ENCODE peak calls at places on chromosomes 11 and 22, in six cellular contexts. X, W, H, B, A and V are unnamed samples.
A peak's percentile ranks its signal among the peaks of the same experiment; 100 is the strongest.

GRCh38 chr11:11078344-11078743 is 220.5 kb upstream of the ZBED5 start:
- DNase-seq in X (no peak), W (peak; percentile 17), H (no peak), B (no peak), A (no peak), V (no peak)

GRCh38 chr11:61967924-61968757 is 707 bp upstream of the FTH1 start:
- DNase-seq in B (no peak), A (peak; percentile 63), H (peak; percentile 32), X (no peak), W (peak; percentile 45), V (no peak)

GRCh38 chr11:65803797-65804492 is 17.1 kb downstream of the OVOL1 start:
- DNase-seq in W (no peak), A (no peak), H (no peak), X (no peak), B (no peak), V (no peak)

GRCh38 chr11:14904745-14905103 is 12.7 kb upstream of the CYP2R1 start:
- DNase-seq in X (no peak), B (peak; percentile 58), H (peak; percentile 91), A (peak; percentile 89), W (peak; percentile 65), V (peak; percentile 90)

GRCh38 chr11:21771097-21771496 is 421.8 kb upstream of the ANO5 start:
- DNase-seq in W (no peak), X (no peak), B (no peak), A (no peak), H (no peak), V (no peak)

GRCh38 chr11:111059726-111060125 is 185.8 kb upstream of the POU2AF2 start:
- DNase-seq in A (no peak), X (no peak), W (peak; percentile 72), B (no peak), H (no peak), V (no peak)

GRCh38 chr11:125183641-125184040 is 19.1 kb downstream of the PKNOX2 start:
- DNase-seq in W (no peak), A (no peak), H (no peak), X (no peak), B (no peak), V (no peak)

GRCh38 chr22:49975543-49976389 is 15.2 kb downstream of the PIM3 start:
- DNase-seq in H (peak; percentile 42), X (no peak), A (no peak), W (no peak), B (no peak), V (no peak)

GRCh38 chr11:73177380-73178091 is 35.4 kb upstream of the FCHSD2 start:
- DNase-seq in X (no peak), A (peak; percentile 83), W (no peak), B (no peak), H (no peak), V (peak; percentile 76)

GRCh38 chr11:27171391-27171790 is 130.8 kb downstream of the BBOX1 start:
- DNase-seq in H (no peak), X (no peak), W (peak; percentile 25), A (no peak), B (no peak), V (no peak)

GRCh38 chr11:93727985-93728791 is 13.1 kb downstream of the TAF1D start:
- DNase-seq in W (no peak), H (no peak), A (no peak), X (no peak), B (no peak), V (no peak)

GRCh38 chr22:29816539-29816938 is 21.5 kb downstream of the ASCC2 start:
- DNase-seq in B (no peak), A (no peak), X (no peak), H (no peak), W (no peak), V (no peak)

GRCh38 chr11:112025682-112026081 is 474 bp downstream of the DLAT start:
- DNase-seq in H (no peak), W (peak; percentile 31), X (no peak), B (peak; percentile 8), A (no peak), V (no peak)

GRCh38 chr11:128551641-128552335 is 35.6 kb downstream of the ETS1 start:
- DNase-seq in H (no peak), B (no peak), W (peak; percentile 32), A (no peak), X (no peak), V (no peak)

GRCh38 chr11:15770798-15771414 is 585.4 kb downstream of the SOX6 start:
- DNase-seq in A (no peak), H (peak; percentile 77), W (peak; percentile 58), X (peak; percentile 26), B (peak; percentile 29), V (peak; percentile 76)

GRCh38 chr22:31085493-31085824 is 4.3 kb downstream of the SMTN start:
- DNase-seq in X (no peak), H (peak; percentile 39), B (no peak), W (peak; percentile 36), A (no peak), V (peak; percentile 48)

GRCh38 chr11:36400768-36401455 is 104.8 kb downstream of the PRR5L start:
- DNase-seq in H (no peak), B (no peak), W (no peak), A (no peak), X (no peak), V (no peak)

GRCh38 chr11:66971483-66971882 is 3.6 kb upstream of the C11orf86 start:
- DNase-seq in X (no peak), A (no peak), B (no peak), W (peak; percentile 44), H (no peak), V (no peak)

GRCh38 chr11:35111171-35112055 is 27.6 kb upstream of the CD44 start:
- DNase-seq in X (peak; percentile 92), B (no peak), A (no peak), W (peak; percentile 74), H (no peak), V (no peak)

GRCh38 chr22:20520093-20520511 is 12.7 kb downstream of the MED15 start:
- DNase-seq in X (no peak), A (no peak), W (peak; percentile 71), B (no peak), H (no peak), V (no peak)

GRCh38 chr11:12834630-12835029 is 160.4 kb downstream of the TEAD1 start:
- DNase-seq in B (no peak), H (no peak), A (no peak), W (no peak), X (no peak), V (no peak)

GRCh38 chr11:87173185-87174039 is 135.7 kb downstream of the TMEM135 start:
- DNase-seq in A (no peak), B (peak; percentile 38), X (peak; percentile 28), H (no peak), W (peak; percentile 72), V (no peak)

DNA sequence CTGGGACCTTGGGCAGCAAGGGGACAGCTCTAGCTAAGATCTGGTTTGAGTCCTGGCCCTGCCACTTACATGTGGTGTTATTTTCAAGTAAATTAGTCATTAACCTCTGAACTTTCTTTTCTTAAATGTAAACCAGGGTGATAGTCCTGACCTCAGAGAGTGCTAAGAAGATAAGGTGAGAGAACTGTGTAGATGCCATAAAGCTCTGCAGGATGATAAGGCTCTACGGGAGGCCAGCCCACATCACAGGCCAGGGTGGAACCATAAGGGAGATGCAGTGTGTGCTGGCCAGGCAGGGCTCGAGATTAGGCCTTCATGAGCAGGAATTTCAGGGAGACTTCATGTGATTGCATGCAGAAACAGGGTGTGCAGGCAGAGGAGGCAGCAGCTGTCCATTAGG is 24.2 kb downstream of the NECTIN1 start:
- DNase-seq in A (no peak), W (no peak), X (no peak), B (no peak), H (no peak), V (no peak)
- TF ChIP-seq CTCF in A (no peak), W (no peak), X (no peak), B (no peak), H (no peak), V (no peak)

DNA sequence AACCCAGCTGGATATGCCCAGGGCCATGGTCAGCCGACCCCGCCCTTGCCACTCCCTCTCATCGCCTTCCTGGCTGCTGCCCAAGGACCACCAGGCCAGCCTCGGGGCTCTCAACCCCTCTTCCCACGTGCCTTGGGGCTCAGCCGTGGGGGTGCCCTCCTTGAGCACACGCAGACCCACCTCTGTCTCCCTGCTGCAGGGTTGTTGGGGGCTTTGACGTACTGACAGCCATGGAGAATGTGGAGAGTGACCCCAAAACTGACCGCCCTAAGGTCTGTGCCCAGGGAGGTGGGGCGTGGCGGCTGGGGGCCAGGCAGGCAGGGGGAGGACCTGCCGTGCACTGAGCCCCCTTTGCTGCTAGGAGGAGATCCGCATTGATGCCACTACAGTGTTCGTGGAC is 28.6 kb downstream of the PPIL2 start:
- DNase-seq in X (no peak), W (no peak), B (no peak), A (no peak), H (no peak), V (no peak)
- TF ChIP-seq CTCF in X (no peak), W (no peak), B (no peak), A (no peak), H (no peak), V (no peak)

GRCh38 chr11:13896990-13897353 is 65.6 kb upstream of the SPON1 start:
- DNase-seq in B (no peak), H (no peak), A (no peak), W (no peak), X (no peak), V (no peak)
- TF ChIP-seq CTCF in B (no peak), H (no peak), A (no peak), W (no peak), X (no peak), V (no peak)

DNA sequence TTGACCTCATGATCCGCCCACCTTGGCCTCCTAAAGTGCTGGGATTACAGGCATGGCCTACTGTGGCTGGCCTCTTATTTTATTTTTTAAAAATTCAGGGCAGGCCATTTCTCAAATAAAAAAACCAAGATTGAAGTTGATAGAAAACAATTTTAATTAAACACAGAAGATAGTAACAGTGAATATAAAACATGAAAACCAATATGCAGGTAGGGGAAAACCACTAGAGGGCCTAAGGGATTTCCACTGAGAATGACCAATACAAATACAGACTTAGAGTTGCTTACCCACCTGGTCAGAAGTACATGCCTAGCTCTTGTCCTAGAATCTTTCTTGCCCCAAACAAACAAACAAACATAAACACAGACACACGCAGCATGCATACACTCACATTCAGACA is 1.7 kb upstream of the RTCB start:
- DNase-seq in W (peak; percentile 39), X (no peak), B (peak; percentile 10), A (no peak), H (no peak), V (no peak)
- TF ChIP-seq CTCF in W (peak; percentile 33), X (peak; percentile 56), B (peak; percentile 29), A (no peak), H (no peak), V (peak; percentile 22)